ENCODE peak calls at places on chromosomes 7 and 10, in eight cellular contexts. R is NCI-H2171 treated with DMSO at 0.1 percent for 48 hours, Y is GDM1, U is KBM-7, X is brain microvascular endothelial cell, N is HEK293T, S is fibroblast of mammary gland, G is AG04450. L is an unnamed sample.

GRCh38 chr10:24484771-24485170 is 238.9 kb downstream of the ARHGAP21 start:
- DNase-seq in R (no peak), Y (no peak), U (no peak), X (no peak), N (no peak), S (no peak), G (no peak), L (no peak)

GRCh38 chr10:69073025-69073424 is 14.9 kb upstream of the SRGN start:
- DNase-seq in R (no peak), Y (no peak), U (peak; percentile 66), X (no peak), N (no peak), S (no peak), G (no peak), L (no peak)

GRCh38 chr7:111953611-111954010 is 252.6 kb downstream of the DOCK4 start:
- DNase-seq in R (peak; percentile 82), Y (no peak), U (peak; percentile 22), X (no peak), N (no peak), S (peak; percentile 15), G (no peak), L (no peak)

GRCh38 chr10:53957401-53957800 is 843.6 kb downstream of the PCDH15 start:
- DNase-seq in R (no peak), Y (no peak), U (no peak), X (no peak), N (no peak), S (no peak), G (no peak), L (no peak)

GRCh38 chr7:18315241-18315640 is 180.3 kb upstream of the HDAC9 start:
- DNase-seq in R (no peak), Y (no peak), U (no peak), X (no peak), N (no peak), S (no peak), G (no peak), L (no peak)

GRCh38 chr10:51117053-51117660 is 42.9 kb downstream of the PRKG1 start:
- DNase-seq in R (no peak), Y (no peak), U (no peak), X (no peak), N (no peak), S (peak; percentile 49), G (no peak), L (no peak)

GRCh38 chr7:2299853-2300512 is 14.3 kb downstream of the SNX8 start:
- DNase-seq in R (no peak), Y (peak; percentile 14), U (peak; percentile 50), X (no peak), N (no peak), S (no peak), G (no peak), L (no peak)

GRCh38 chr10:26215923-26216576 is 524 bp upstream of the GAD2 start:
- DNase-seq in R (peak; percentile 18), Y (no peak), U (peak; percentile 25), X (no peak), N (peak; percentile 63), S (peak; percentile 1), G (no peak), L (no peak)

GRCh38 chr10:114648368-114648767 is 9.7 kb downstream of the ABLIM1 start:
- DNase-seq in R (no peak), Y (no peak), U (no peak), X (peak; percentile 85), N (no peak), S (peak; percentile 38), G (peak; percentile 71), L (peak; percentile 87)

GRCh38 chr7:151736403-151736909 is 140.5 kb downstream of the PRKAG2 start:
- DNase-seq in R (peak; percentile 96), Y (no peak), U (no peak), X (peak; percentile 98), N (peak; percentile 89), S (peak; percentile 93), G (peak; percentile 92), L (peak; percentile 99)

GRCh38 chr7:84422790-84423189 is 228.2 kb upstream of the SEMA3A start:
- DNase-seq in R (no peak), Y (no peak), U (no peak), X (no peak), N (no peak), S (peak; percentile 37), G (no peak), L (no peak)

GRCh38 chr7:50629238-50629901 is 64.2 kb upstream of the DDC start:
- DNase-seq in R (no peak), Y (no peak), U (no peak), X (no peak), N (no peak), S (no peak), G (no peak), L (no peak)

GRCh38 chr10:124534231-124534798 is 72.7 kb downstream of the LHPP start:
- DNase-seq in R (no peak), Y (peak; percentile 79), U (peak; percentile 77), X (no peak), N (peak; percentile 71), S (peak; percentile 46), G (no peak), L (no peak)

GRCh38 chr10:63722537-63722936 is 201.3 kb downstream of the REEP3 start:
- DNase-seq in R (no peak), Y (no peak), U (no peak), X (peak; percentile 65), N (no peak), S (peak; percentile 54), G (no peak), L (no peak)

GRCh38 chr7:48251766-48252165 is 80.5 kb downstream of the ABCA13 start:
- DNase-seq in R (no peak), Y (no peak), U (no peak), X (no peak), N (no peak), S (no peak), G (no peak), L (no peak)

GRCh38 chr7:121392277-121393004 is 3.7 kb downstream of the FAM3C start:
- DNase-seq in R (no peak), Y (no peak), U (no peak), X (no peak), N (no peak), S (no peak), G (no peak), L (no peak)

GRCh38 chr10:74067373-74068370 is 69.8 kb downstream of the VCL start:
- DNase-seq in R (no peak), Y (no peak), U (no peak), X (no peak), N (no peak), S (peak; percentile 60), G (no peak), L (no peak)

GRCh38 chr10:129921065-129921670 is 42.9 kb downstream of the EBF3 start:
- DNase-seq in R (no peak), Y (no peak), U (no peak), X (no peak), N (no peak), S (no peak), G (no peak), L (no peak)

GRCh38 chr10:76736392-76736791 is 901.2 kb downstream of the KCNMA1 start:
- DNase-seq in R (no peak), Y (no peak), U (no peak), X (no peak), N (no peak), S (no peak), G (no peak), L (no peak)

GRCh38 chr10:44982114-44982460 is 3.5 kb upstream of the DEPP1 start:
- DNase-seq in R (no peak), Y (no peak), U (no peak), X (peak; percentile 21), N (no peak), S (peak; percentile 40), G (no peak), L (no peak)

GRCh38 chr7:33900501-33900900 is 4.8 kb upstream of the BMPER start:
- DNase-seq in R (no peak), Y (no peak), U (no peak), X (no peak), N (no peak), S (peak; percentile 42), G (no peak), L (no peak)

GRCh38 chr10:12699258-12699700 is 302.2 kb downstream of the CCDC3 start:
- DNase-seq in R (no peak), Y (no peak), U (no peak), X (no peak), N (no peak), S (peak; percentile 63), G (no peak), L (peak; percentile 83)

GRCh38 chr7:128129224-128129864 is 98.1 kb upstream of the LRRC4 start:
- DNase-seq in R (no peak), Y (no peak), U (peak; percentile 32), X (no peak), N (no peak), S (no peak), G (no peak), L (no peak)

GRCh38 chr10:101672536-101672935 is 22.4 kb downstream of the FBXW4 start:
- DNase-seq in R (no peak), Y (no peak), U (no peak), X (no peak), N (no peak), S (no peak), G (no peak), L (no peak)

L was measured in kidney glomerular epithelial cell.